ENCODE peak calls at places on chromosomes 16 and 17, in five cellular contexts. E is colonic mucosa, Z is heart right ventricle, O is A549, R is epithelial cell of proximal tubule. G is an unnamed sample.
A peak's percentile ranks its signal among the peaks of the same experiment; 100 is the strongest.

GRCh38 chr17:27558842-27559505 is 72.0 kb upstream of the LGALS9 start:
- DNase-seq in O (no peak), E (peak; percentile 58), R (no peak), Z (no peak), G (no peak)

GRCh38 chr17:14843086-14843795 is 421.9 kb downstream of the PMP22 start:
- DNase-seq in E (no peak), Z (no peak), O (no peak), R (no peak), G (no peak)

GRCh38 chr16:66512589-66513404 is 37.1 kb downstream of the TK2 start:
- DNase-seq in E (no peak), O (no peak), R (no peak), Z (no peak), G (no peak)

GRCh38 chr17:27944546-27945332 is 51.6 kb upstream of the LYRM9 start:
- DNase-seq in E (no peak), O (no peak), Z (no peak), R (peak; percentile 27), G (no peak)

GRCh38 chr17:62865586-62865985 is 57.5 kb upstream of the MARCHF10 start:
- DNase-seq in Z (no peak), O (no peak), E (no peak), R (no peak), G (no peak)

GRCh38 chr16:54280751-54281150 is 5.8 kb downstream of the IRX3 start:
- DNase-seq in E (no peak), O (no peak), Z (no peak), R (no peak), G (no peak)

GRCh38 chr17:50208611-50209061 is 7.2 kb upstream of the COL1A1 start:
- DNase-seq in O (no peak), E (no peak), R (no peak), Z (no peak), G (no peak)

GRCh38 chr17:63447688-63448005 is 1.5 kb upstream of the CYB561 start:
- DNase-seq in O (no peak), E (no peak), R (no peak), Z (no peak), G (no peak)

GRCh38 chr17:44916781-44917241 is 1.5 kb upstream of the GFAP start:
- DNase-seq in E (no peak), Z (peak; percentile 70), O (no peak), R (no peak), G (no peak)

GRCh38 chr16:66996324-66996982 is 8.1 kb downstream of the CES4A start:
- DNase-seq in Z (peak; percentile 24), E (no peak), R (peak; percentile 93), O (no peak), G (no peak)

GRCh38 chr16:3720418-3720817 is 3.1 kb upstream of the TRAP1 start:
- DNase-seq in Z (no peak), O (no peak), E (no peak), R (no peak), G (no peak)

GRCh38 chr16:54076006-54076504 is 210.5 kb downstream of the IRX3 start:
- DNase-seq in R (no peak), O (no peak), Z (no peak), E (no peak), G (no peak)

GRCh38 chr16:12881182-12881581 is 20.2 kb upstream of the SHISA9 start:
- DNase-seq in E (no peak), R (no peak), Z (no peak), O (no peak), G (no peak)

GRCh38 chr16:24534634-24535033 is 4.7 kb upstream of the RBBP6 start:
- DNase-seq in O (peak; percentile 51), R (no peak), Z (no peak), E (no peak), G (peak; percentile 52)

GRCh38 chr17:27199948-27200347 is 94.0 kb upstream of the WSB1 start:
- DNase-seq in Z (no peak), O (no peak), R (no peak), E (no peak), G (no peak)

GRCh38 chr17:43791589-43791988 is 11.4 kb downstream of the CFAP97D1 start:
- DNase-seq in E (no peak), O (no peak), R (peak; percentile 15), Z (no peak), G (peak; percentile 61)

GRCh38 chr17:50204431-50204830 is 3.0 kb upstream of the COL1A1 start:
- DNase-seq in E (no peak), Z (no peak), R (no peak), O (no peak), G (no peak)

GRCh38 chr17:49834118-49834743 is 13.6 kb downstream of the TAC4 start:
- DNase-seq in R (no peak), E (no peak), O (no peak), Z (no peak), G (no peak)

GRCh38 chr16:2691491-2692248 is 9.3 kb downstream of the KCTD5 start:
- DNase-seq in E (no peak), Z (no peak), R (no peak), O (no peak), G (no peak)

GRCh38 chr17:66945451-66945850 is 19.1 kb upstream of the CACNG4 start:
- DNase-seq in O (no peak), R (no peak), Z (no peak), E (no peak), G (peak; percentile 84)

GRCh38 chr17:16106161-16106891 is 106.7 kb downstream of the TTC19 start:
- DNase-seq in R (no peak), E (no peak), Z (no peak), O (no peak), G (peak; percentile 48)

GRCh38 chr17:39653662-39654331 is 11.4 kb upstream of the TCAP start:
- DNase-seq in E (peak; percentile 90), R (no peak), Z (peak; percentile 57), O (peak; percentile 91), G (peak; percentile 55)

GRCh38 chr16:1816396-1817275 is 10.0 kb downstream of the HAGH start:
- DNase-seq in E (no peak), Z (no peak), R (no peak), O (no peak), G (no peak)

GRCh38 chr16:2692948-2693651 is 10.8 kb downstream of the KCTD5 start:
- DNase-seq in O (no peak), E (no peak), Z (no peak), R (peak; percentile 36), G (no peak)

GRCh38 chr17:27630607-27631408 is at the start of gene LGALS9:
- DNase-seq in R (no peak), E (peak; percentile 83), Z (peak; percentile 48), O (no peak), G (no peak)

GRCh38 chr17:77542551-77543490 is 402.1 kb downstream of the SEC14L1 start:
- DNase-seq in R (peak; percentile 18), E (peak; percentile 83), Z (peak; percentile 85), O (peak; percentile 91), G (peak; percentile 92)

G was measured in A673.